ENCODE peak calls at places on chromosomes 16 and 17, in six cellular contexts. N is fibroblast of pulmonary artery, F is thoracic aorta, H is testis, K is fibroblast of the aortic adventitia, S is fibroblast of mammary gland. C is an unnamed sample.
A peak's percentile ranks its signal among the peaks of the same experiment; 100 is the strongest.

GRCh38 chr17:48100591-48101011 is 677 bp downstream of the CBX1 start:
- DNase-seq in N (peak; percentile 62), F (no peak), H (peak; percentile 78), K (peak; percentile 61), S (peak; percentile 55), C (no peak)

GRCh38 chr16:55625843-55626242 is 29.9 kb upstream of the SLC6A2 start:
- DNase-seq in N (no peak), F (no peak), H (no peak), K (no peak), S (no peak), C (no peak)

GRCh38 chr17:3033741-3034577 is 29.4 kb downstream of the OR1D5 start:
- DNase-seq in N (no peak), F (no peak), H (no peak), K (no peak), S (no peak), C (no peak)

GRCh38 chr16:46632778-46633733 is 11.9 kb upstream of the SHCBP1 start:
- DNase-seq in N (no peak), F (no peak), H (no peak), K (no peak), S (no peak), C (no peak)

GRCh38 chr17:79630120-79630519 is 19.3 kb upstream of the RBFOX3 start:
- DNase-seq in N (no peak), F (no peak), H (peak; percentile 9), K (no peak), S (no peak), C (no peak)

GRCh38 chr16:75304521-75305363 is 53.3 kb upstream of the BCAR1 start:
- DNase-seq in N (peak; percentile 89), F (peak; percentile 40), H (peak; percentile 69), K (peak; percentile 94), S (peak; percentile 98), C (no peak)

GRCh38 chr16:65062736-65063583 is 58.9 kb downstream of the CDH11 start:
- DNase-seq in N (no peak), F (no peak), H (no peak), K (no peak), S (no peak), C (no peak)

GRCh38 chr16:14669776-14670175 is 24.3 kb downstream of the PLA2G10 start:
- DNase-seq in N (no peak), F (no peak), H (peak; percentile 16), K (no peak), S (no peak), C (peak; percentile 9)

GRCh38 chr17:72955391-72956140 is 136.9 kb downstream of the SLC39A11 start:
- DNase-seq in N (no peak), F (no peak), H (no peak), K (no peak), S (peak; percentile 67), C (no peak)

GRCh38 chr16:74558873-74559272 is 48.0 kb downstream of the GLG1 start:
- DNase-seq in N (no peak), F (no peak), H (no peak), K (no peak), S (no peak), C (no peak)

GRCh38 chr16:24499193-24499814 is 40.1 kb upstream of the RBBP6 start:
- DNase-seq in N (peak; percentile 29), F (no peak), H (peak; percentile 55), K (peak; percentile 24), S (peak; percentile 27), C (peak; percentile 54)

GRCh38 chr17:12637015-12637414 is 28.7 kb upstream of the MYOCD start:
- DNase-seq in N (peak; percentile 89), F (peak; percentile 52), H (no peak), K (peak; percentile 88), S (peak; percentile 94), C (no peak)

GRCh38 chr17:56110463-56111138 is 42.7 kb upstream of the ANKFN1 start:
- DNase-seq in N (no peak), F (no peak), H (no peak), K (no peak), S (no peak), C (no peak)

GRCh38 chr17:50493744-50494143 is 14.5 kb upstream of the MYCBPAP start:
- DNase-seq in N (no peak), F (no peak), H (no peak), K (no peak), S (no peak), C (no peak)

GRCh38 chr16:63628812-63629211 is 1493.1 kb downstream of the CDH11 start:
- DNase-seq in N (no peak), F (no peak), H (no peak), K (no peak), S (no peak), C (no peak)

GRCh38 chr17:18185391-18185790 is 1.8 kb downstream of the ALKBH5 start:
- DNase-seq in N (peak; percentile 50), F (no peak), H (no peak), K (peak; percentile 60), S (peak; percentile 42), C (no peak)

DNA sequence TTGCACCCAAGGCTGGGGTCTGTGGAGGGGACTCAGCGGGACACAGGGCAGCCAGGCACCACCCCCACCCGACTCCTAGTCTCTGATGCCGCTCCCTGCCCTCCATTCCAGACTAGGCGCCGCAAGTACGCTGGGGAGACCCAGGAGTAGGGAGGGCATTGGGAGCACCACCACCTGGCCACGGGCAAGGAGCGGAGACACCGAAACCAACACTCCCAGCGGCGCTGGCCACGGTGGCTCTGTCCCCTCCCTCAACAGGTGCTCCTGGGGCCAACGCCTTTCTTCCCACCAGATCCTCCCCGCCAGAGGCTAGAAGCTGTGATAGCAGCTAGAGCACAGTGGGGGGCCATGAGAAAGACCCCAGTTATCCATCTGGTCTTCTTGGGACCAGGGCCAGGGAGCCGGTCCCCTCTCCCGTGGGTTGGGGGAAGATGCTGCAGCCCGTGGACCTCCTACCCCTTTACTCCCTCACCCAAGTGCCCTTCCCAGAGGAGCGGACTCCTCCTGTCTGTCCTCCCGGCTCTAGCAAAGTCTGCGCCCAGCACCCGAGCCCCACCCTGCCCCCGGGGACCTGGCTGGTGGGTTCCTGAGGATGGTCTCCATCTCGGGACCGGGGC is 453 bp upstream of the SYNGR3 start:
- DNase-seq in N (no peak), F (no peak), H (no peak), K (no peak), S (no peak), C (no peak)
- H3K4me3 ChIP-seq in N (no peak overlapping the region), F (no peak overlapping the region), H (no peak overlapping the region), K (no peak overlapping the region), S (no peak overlapping the region), C (no peak overlapping the region)

GRCh38 chr17:40327244-40327666 is 18.3 kb downstream of the RARA start:
- DNase-seq in N (no peak), F (no peak), H (no peak), K (no peak), S (no peak), C (no peak)
- TF ChIP-seq CTCF in N (no peak), F (no peak), H (no peak), K (no peak), S (no peak), C (no peak)

DNA sequence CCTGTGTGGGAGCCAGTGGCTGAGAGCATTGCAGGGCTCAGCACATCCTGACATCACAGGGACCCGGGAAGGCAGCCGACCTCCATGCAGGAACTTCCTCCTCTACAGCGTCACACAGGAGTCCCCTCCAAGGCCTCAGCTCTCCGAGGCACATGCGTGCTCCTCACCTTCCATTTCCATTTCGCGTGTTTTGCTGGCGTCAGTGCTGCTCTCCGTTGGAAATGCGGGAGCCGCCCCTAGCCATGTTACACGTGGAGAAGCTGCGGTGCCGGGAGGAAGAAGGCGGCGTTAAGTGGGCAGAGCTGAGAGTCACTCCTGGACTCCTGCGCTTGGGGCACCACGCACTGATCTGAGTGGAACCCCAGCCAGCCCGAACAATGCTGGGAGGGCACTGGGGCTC is 25.2 kb upstream of the CRISPLD2 start:
- DNase-seq in N (no peak), F (no peak), H (peak; percentile 34), K (no peak), S (no peak), C (no peak)
- H3K4me3 ChIP-seq in N (no peak overlapping the region), F (no peak overlapping the region), H (no peak overlapping the region), K (no peak overlapping the region), S (no peak overlapping the region), C (no peak overlapping the region)

GRCh38 chr16:72400257-72401078 is 228.5 kb upstream of the PMFBP1 start:
- DNase-seq in N (peak; percentile 88), F (no peak), H (peak; percentile 56), K (peak; percentile 82), S (peak; percentile 73), C (peak; percentile 73)
- TF ChIP-seq CTCF in N (peak; percentile 81), F (peak; percentile 57), H (peak; percentile 36), K (peak; percentile 73), S (peak; percentile 77), C (peak; percentile 77)

GRCh38 chr16:87305505-87306391 is 11.4 kb downstream of the C16orf95 start:
- DNase-seq in N (peak; percentile 27), F (no peak), H (no peak), K (no peak), S (no peak), C (no peak)
- H3K4me3 ChIP-seq in N (no peak overlapping the region), F (no peak overlapping the region), H (no peak overlapping the region), K (no peak overlapping the region), S (no peak overlapping the region), C (no peak overlapping the region)

DNA sequence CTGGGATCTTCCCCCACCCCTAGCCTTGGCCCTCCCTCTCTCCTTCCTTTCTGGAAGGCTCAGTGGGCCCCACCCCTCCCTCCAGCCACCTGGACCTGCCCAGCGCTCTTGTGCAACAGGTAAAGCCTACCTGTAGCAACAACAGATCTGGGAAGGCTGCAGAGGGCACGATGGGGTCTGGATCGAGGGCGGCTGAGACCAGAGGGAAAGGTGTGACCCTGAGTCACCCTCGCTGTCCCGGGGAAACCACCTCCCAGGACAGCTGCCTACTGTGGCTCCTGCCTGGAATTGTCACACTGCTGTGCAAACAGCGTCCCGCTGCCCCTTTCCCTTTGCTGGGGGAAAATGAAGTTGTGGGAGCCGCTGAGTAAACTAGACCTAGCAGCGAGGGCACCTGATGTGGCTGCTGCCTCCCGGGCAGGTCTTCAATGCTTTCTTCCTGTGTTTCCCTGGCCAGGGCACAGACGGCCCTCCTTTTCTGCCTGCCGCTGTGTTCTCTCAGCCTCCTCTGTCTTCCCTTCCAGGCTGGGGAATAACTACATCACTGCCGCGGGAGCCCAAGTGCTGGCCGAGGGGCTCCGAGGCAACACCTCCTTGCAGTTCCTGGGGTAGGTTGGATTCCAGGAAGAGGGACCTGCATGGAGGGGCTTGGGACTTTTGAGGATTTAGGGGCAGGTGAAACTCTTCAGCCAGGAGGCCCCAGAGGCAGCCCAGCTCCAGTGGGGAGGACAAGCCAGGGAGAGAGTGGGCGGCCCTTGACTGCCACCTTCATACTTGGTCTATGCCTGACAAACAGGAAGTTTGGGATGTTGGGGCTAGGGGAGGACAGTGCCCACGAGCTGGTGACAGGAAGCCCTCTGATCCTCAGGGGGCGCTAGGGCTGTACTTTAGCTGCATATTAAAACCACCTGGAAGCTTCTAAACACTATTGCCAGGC is 22.2 kb upstream of the CYLD start:
- DNase-seq in N (no peak), F (no peak), H (no peak), K (no peak), S (no peak), C (no peak)
- TF ChIP-seq CTCF in N (no peak), F (no peak), H (no peak), K (no peak), S (no peak), C (peak; percentile 1)

DNA sequence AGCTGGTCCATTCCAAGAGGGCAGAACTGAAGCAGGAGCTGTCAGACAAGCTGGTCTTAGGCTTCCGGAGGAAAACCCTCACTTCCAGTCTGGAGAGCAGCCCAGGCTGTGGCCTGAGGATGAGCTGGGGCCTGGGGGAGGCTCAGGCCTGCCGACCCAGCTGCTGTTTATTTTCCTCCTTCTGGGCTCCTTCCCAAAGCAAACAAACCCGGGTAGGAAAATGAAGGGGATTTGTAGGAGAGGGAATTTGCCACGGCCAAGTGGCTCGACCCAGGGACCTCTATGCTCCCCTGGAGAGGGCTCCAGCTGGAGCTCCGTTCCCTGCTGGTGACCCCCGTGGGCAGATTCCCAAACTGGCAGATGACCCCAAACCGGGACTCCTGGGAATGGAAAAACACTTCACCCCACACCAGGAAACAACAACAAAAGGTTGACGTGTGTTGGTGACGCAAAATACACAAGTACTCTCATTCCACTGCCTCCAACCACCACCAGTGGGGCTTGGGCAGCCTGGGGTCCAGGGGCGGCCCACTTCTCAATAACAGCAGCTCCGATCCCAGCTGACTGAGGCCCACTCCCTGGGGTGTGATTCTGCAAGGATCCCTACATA is 8.8 kb downstream of the JUP start:
- DNase-seq in N (peak; percentile 99), F (no peak), H (peak; percentile 60), K (peak; percentile 89), S (peak; percentile 96), C (no peak)
- H3K4me3 ChIP-seq in N (no peak overlapping the region), F (no peak overlapping the region), H (no peak overlapping the region), K (no peak overlapping the region), S (no peak overlapping the region), C (no peak overlapping the region)